ENCODE peak calls at places on chromosomes 6 and 20, in eight cellular contexts. Q is NCI-H2081; T is heart right ventricle; Y is memory B cell; L is activated T-helper 2 cell treated with anti-CD3 and anti-CD28 coated beads, Interferon-gamma antibody, Interleukin-2, Interleukin-4, amounts not matched to agents 10 μg/mL and 5 μg/mL and 100 μg/mL, durations not matched to agents 14 hours and 24 hours and 36 hours; C is HS-5; G is neuronal stem cell; K is activated CD8-positive, alpha-beta T cell treated with anti-CD3 and anti-CD28 coated beads for 36 hours. H is an unnamed sample.
A peak's percentile ranks its signal among the peaks of the same experiment; 100 is the strongest.

GRCh38 chr6:19782588-19782987 is 54.6 kb upstream of the ID4 start:
- DNase-seq in Q (no peak), T (no peak), Y (no peak), L (no peak), C (no peak), G (no peak), K (no peak), H (no peak)

GRCh38 chr20:44180814-44181213 is 6.2 kb downstream of the JPH2 start:
- DNase-seq in Q (no peak), T (peak; percentile 83), Y (no peak), L (no peak), C (no peak), G (peak; percentile 5), K (no peak), H (no peak)

GRCh38 chr6:55405474-55406220 is 78.4 kb downstream of the GFRAL start:
- DNase-seq in Q (no peak), T (no peak), Y (no peak), L (no peak), C (no peak), G (no peak), K (no peak), H (no peak)

GRCh38 chr20:24086121-24086520 is 97.5 kb upstream of the GGTLC1 start:
- DNase-seq in Q (no peak), T (no peak), Y (no peak), L (no peak), C (no peak), G (no peak), K (no peak), H (no peak)

GRCh38 chr6:154931741-154932424 is 63.2 kb upstream of the TIAM2 start:
- DNase-seq in Q (no peak), T (no peak), Y (no peak), L (no peak), C (peak; percentile 56), G (peak; percentile 50), K (no peak), H (no peak)

GRCh38 chr20:47326718-47327137 is 29.8 kb downstream of the ZMYND8 start:
- DNase-seq in Q (no peak), T (no peak), Y (no peak), L (no peak), C (peak; percentile 83), G (no peak), K (no peak), H (peak; percentile 21)

GRCh38 chr6:163585932-163586437 is 171.5 kb downstream of the QKI start:
- DNase-seq in Q (no peak), T (peak; percentile 49), Y (no peak), L (no peak), C (peak; percentile 77), G (no peak), K (no peak), H (no peak)

GRCh38 chr6:155528335-155528734 is 72.7 kb upstream of the NOX3 start:
- DNase-seq in Q (no peak), T (no peak), Y (no peak), L (no peak), C (no peak), G (no peak), K (no peak), H (no peak)

GRCh38 chr20:1430004-1430451 is 36.6 kb downstream of the NSFL1C start:
- DNase-seq in Q (no peak), T (no peak), Y (no peak), L (no peak), C (no peak), G (no peak), K (no peak), H (no peak)

GRCh38 chr6:79864001-79864400 is 83.4 kb downstream of the ELOVL4 start:
- DNase-seq in Q (peak; percentile 52), T (no peak), Y (no peak), L (no peak), C (no peak), G (no peak), K (no peak), H (no peak)

GRCh38 chr20:2752631-2753455 is 47.6 kb downstream of the CPXM1 start:
- DNase-seq in Q (peak; percentile 30), T (no peak), Y (no peak), L (peak; percentile 31), C (no peak), G (peak; percentile 65), K (peak; percentile 58), H (peak; percentile 79)

GRCh38 chr6:116278853-116279231 is 888 bp downstream of the TSPYL1 start:
- DNase-seq in Q (peak; percentile 27), T (peak; percentile 67), Y (no peak), L (no peak), C (no peak), G (no peak), K (peak; percentile 30), H (peak; percentile 60)

GRCh38 chr6:4620284-4621228 is 155.6 kb upstream of the CDYL start:
- DNase-seq in Q (no peak), T (no peak), Y (no peak), L (no peak), C (no peak), G (no peak), K (no peak), H (no peak)

GRCh38 chr6:34817337-34817910 is 25.5 kb downstream of the BLTP3A start:
- DNase-seq in Q (no peak), T (no peak), Y (no peak), L (no peak), C (no peak), G (no peak), K (no peak), H (no peak)

GRCh38 chr6:129700666-129701065 is 9.3 kb downstream of the ARHGAP18 start:
- DNase-seq in Q (no peak), T (no peak), Y (no peak), L (no peak), C (no peak), G (no peak), K (no peak), H (no peak)

GRCh38 chr20:62595491-62595890 is 46.8 kb upstream of the SLCO4A1 start:
- DNase-seq in Q (no peak), T (peak; percentile 68), Y (no peak), L (no peak), C (no peak), G (no peak), K (peak; percentile 31), H (no peak)

GRCh38 chr6:169559001-169559441 is 142.8 kb downstream of the WDR27 start:
- DNase-seq in Q (no peak), T (no peak), Y (no peak), L (no peak), C (peak; percentile 80), G (no peak), K (no peak), H (no peak)

GRCh38 chr20:23634044-23634801 is 3.5 kb downstream of the CST3 start:
- DNase-seq in Q (no peak), T (no peak), Y (no peak), L (no peak), C (no peak), G (no peak), K (no peak), H (no peak)

GRCh38 chr6:3946779-3947178 is 97.6 kb downstream of the FAM50B start:
- DNase-seq in Q (no peak), T (no peak), Y (no peak), L (no peak), C (no peak), G (no peak), K (no peak), H (no peak)

GRCh38 chr20:41002842-41003142 is 25.8 kb upstream of the TOP1 start:
- DNase-seq in Q (no peak), T (no peak), Y (no peak), L (no peak), C (no peak), G (no peak), K (no peak), H (no peak)

H was measured in DMS53.